ENCODE peak calls at places on chromosomes 11 and 22, in eight cellular contexts. K is A549; N is ascending aorta; X is endothelial cell; U is B cell; A is activated CD8-positive, alpha-beta T cell treated with anti-CD3 and anti-CD28 coated beads for 36 hours; I is astrocyte; Z is fibroblast of mammary gland. J is an unnamed sample.

GRCh38 chr22:31048570-31048969 is 32.5 kb upstream of the SMTN start:
- DNase-seq in U (no peak), N (no peak), Z (no peak), K (no peak), A (no peak), X (no peak), I (no peak), J (no peak)

GRCh38 chr11:119729581-119730346 is 764 bp upstream of the NECTIN1 start:
- DNase-seq in I (peak), K (peak), A (peak), Z (peak), U (no peak), X (no peak), N (peak), J (peak)

GRCh38 chr11:78560826-78561484 is 13.7 kb downstream of the NARS2 start:
- DNase-seq in U (no peak), I (no peak), K (no peak), A (no peak), X (peak), Z (peak), N (no peak), J (no peak)

GRCh38 chr11:78451371-78452150 is 33.9 kb upstream of the GAB2 start:
- DNase-seq in I (no peak), A (no peak), U (no peak), K (no peak), N (no peak), X (no peak), Z (no peak), J (no peak)

GRCh38 chr11:86115542-86116385 is 46.9 kb upstream of the PICALM start:
- DNase-seq in K (peak), U (no peak), X (no peak), N (no peak), Z (peak), A (no peak), I (peak), J (no peak)

GRCh38 chr22:34972498-34972897 is 93.5 kb upstream of the ISX start:
- DNase-seq in U (no peak), Z (no peak), A (no peak), N (no peak), I (no peak), X (no peak), K (no peak), J (no peak)

GRCh38 chr22:24304067-24304675 is 33.5 kb downstream of the SPECC1L start:
- DNase-seq in A (no peak), N (no peak), Z (no peak), I (no peak), K (no peak), X (no peak), U (no peak), J (no peak)

GRCh38 chr11:45262900-45263299 is 23.2 kb downstream of the SYT13 start:
- DNase-seq in K (no peak), I (no peak), U (no peak), Z (no peak), A (no peak), N (no peak), X (no peak), J (no peak)

GRCh38 chr22:31089101-31090100 is 8.3 kb downstream of the SMTN start:
- DNase-seq in A (peak), U (peak), X (peak), N (peak), I (no peak), K (no peak), Z (peak), J (peak)

GRCh38 chr11:126487711-126488110 is 132.2 kb downstream of the ST3GAL4 start:
- DNase-seq in N (no peak), U (no peak), I (no peak), A (no peak), K (no peak), Z (no peak), X (no peak), J (no peak)

GRCh38 chr11:71281901-71282300 is 29.5 kb upstream of the SHANK2 start:
- DNase-seq in I (no peak), Z (no peak), K (no peak), A (no peak), X (no peak), U (no peak), N (peak), J (no peak)

GRCh38 chr11:4539603-4540219 is 5.3 kb upstream of the OR52M1 start:
- DNase-seq in A (peak), K (peak), U (peak), X (peak), N (no peak), Z (peak), I (no peak), J (peak)

GRCh38 chr11:111531156-111531555 is 9.4 kb upstream of the LAYN start:
- DNase-seq in N (no peak), K (no peak), U (no peak), X (no peak), A (no peak), Z (peak), I (no peak), J (no peak)

GRCh38 chr22:29359469-29359868 is 28.9 kb downstream of the AP1B1 start:
- DNase-seq in Z (peak), N (no peak), K (peak), U (no peak), A (no peak), X (peak), I (peak), J (no peak)

GRCh38 chr22:26666035-26666338 is 8.6 kb downstream of the MIAT start:
- DNase-seq in A (no peak), N (no peak), Z (peak), U (no peak), X (no peak), I (peak), K (no peak), J (no peak)

GRCh38 chr22:36177160-36177559 is 16.6 kb upstream of the APOL3 start:
- DNase-seq in X (no peak), N (no peak), Z (no peak), U (no peak), K (no peak), I (no peak), A (no peak), J (no peak)

GRCh38 chr22:45831394-45831793 is 145.6 kb downstream of the WNT7B start:
- DNase-seq in Z (peak), X (no peak), K (no peak), U (no peak), N (no peak), A (no peak), I (peak), J (no peak)

GRCh38 chr22:46054091-46054877 is 77.3 kb upstream of the WNT7B start:
- DNase-seq in U (peak), X (no peak), Z (peak), I (peak), A (peak), N (peak), K (no peak), J (peak)

GRCh38 chr11:20668844-20669832 is at the start of gene NELL1:
- DNase-seq in N (no peak), U (peak), Z (no peak), I (no peak), A (no peak), X (peak), K (no peak), J (peak)

GRCh38 chr11:72227316-72228228 is 3.0 kb downstream of the INPPL1 start:
- DNase-seq in U (no peak), I (peak), Z (peak), X (no peak), N (peak), K (no peak), A (no peak), J (peak)

GRCh38 chr11:58578635-58579191 is at the start of gene ZFP91:
- DNase-seq in K (peak), N (peak), Z (peak), U (peak), I (peak), X (peak), A (peak), J (peak)

GRCh38 chr11:58578136-58578634 is 678 bp upstream of the ZFP91 start:
- DNase-seq in U (peak), I (peak), X (peak), K (peak), A (peak), N (peak), Z (peak), J (peak)

GRCh38 chr11:58575377-58576020 is at the start of gene LPXN:
- DNase-seq in A (peak), Z (peak), I (peak), U (peak), X (no peak), N (no peak), K (no peak), J (peak)

GRCh38 chr11:58577441-58578135 is 1.3 kb upstream of the ZFP91 start:
- DNase-seq in I (peak), K (no peak), U (peak), Z (peak), N (peak), X (peak), A (peak), J (peak)

GRCh38 chr11:58576792-58577440 is 1.3 kb upstream of the LPXN start:
- DNase-seq in A (peak), I (peak), K (no peak), X (no peak), U (no peak), Z (peak), N (no peak), J (no peak)
- TF ChIP-seq CTCF in A (peak), I (peak), K (peak), X (no peak), U (peak), Z (peak), N (peak), J (peak)

DNA sequence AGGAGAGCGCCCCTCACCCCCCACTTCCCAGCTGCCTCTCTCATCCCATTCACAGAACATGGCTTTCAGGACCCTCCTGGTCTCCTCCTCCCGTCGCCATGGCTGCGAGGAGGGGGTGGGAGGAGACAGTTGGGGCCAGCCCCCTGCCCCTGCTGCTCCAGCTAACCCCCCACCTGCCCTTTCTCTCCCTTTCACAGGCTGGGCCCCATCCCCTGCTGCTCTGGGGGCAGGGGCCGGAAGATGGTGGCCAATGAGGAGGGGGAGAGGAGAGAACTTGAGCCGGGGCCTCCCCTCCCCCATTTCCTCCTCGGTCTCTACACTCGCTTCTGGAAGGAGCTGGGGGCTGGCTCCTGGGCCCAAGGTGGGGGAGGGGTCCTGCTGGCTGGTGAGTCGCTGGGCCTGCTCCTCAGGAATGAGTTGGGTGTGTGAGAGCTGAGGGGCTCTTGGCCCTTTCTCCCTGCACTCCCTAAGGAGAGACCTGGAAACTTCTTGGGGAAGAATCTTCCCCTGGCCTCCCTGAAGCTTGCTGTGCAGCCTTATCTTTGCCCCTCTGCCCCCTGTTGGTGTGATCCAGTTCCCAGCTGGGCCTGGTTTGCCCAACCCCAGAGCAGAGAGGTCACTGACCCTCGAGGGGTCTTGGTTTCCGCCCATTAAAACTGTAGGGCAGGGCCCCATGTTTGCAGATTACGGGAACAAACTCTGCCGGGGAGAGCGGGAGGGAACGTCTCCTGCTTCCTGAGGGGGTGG is 10.2 kb downstream of the YPEL4 start:
- DNase-seq in I (peak), K (no peak), N (no peak), X (peak), A (peak), U (no peak), Z (peak), J (peak)
- TF ChIP-seq CTCF in I (no peak), K (no peak), N (no peak), X (peak), A (no peak), U (no peak), Z (no peak), J (no peak)

DNA sequence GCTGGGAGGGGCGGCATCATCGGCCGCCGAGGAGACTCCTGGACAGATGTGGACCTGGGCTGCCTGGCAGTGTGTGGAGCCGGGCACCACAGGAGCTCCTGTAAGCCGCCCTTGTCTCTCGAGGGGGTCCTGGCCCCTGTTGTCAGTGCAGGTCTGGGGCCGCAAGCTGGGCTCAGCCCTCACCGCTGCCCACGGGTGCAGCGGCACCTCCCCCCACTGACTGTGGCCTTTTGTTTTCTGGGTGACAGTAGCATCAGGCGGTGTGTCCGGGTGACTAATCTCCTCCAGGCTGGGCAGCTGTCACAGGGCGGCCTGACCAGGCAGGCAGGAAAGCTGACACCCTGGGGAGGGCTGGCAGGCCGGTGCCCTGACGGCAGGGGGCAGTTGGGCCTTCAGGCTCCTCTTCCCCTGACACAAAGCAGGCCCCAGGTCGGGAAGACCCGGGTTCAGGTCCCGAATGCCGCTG is 16.2 kb downstream of the DGKZ start:
- DNase-seq in X (no peak), U (no peak), K (no peak), I (peak), Z (peak), N (no peak), A (no peak), J (no peak)
- TF ChIP-seq CTCF in X (no peak), U (no peak), K (no peak), I (peak), Z (no peak), N (no peak), A (no peak), J (no peak)

DNA sequence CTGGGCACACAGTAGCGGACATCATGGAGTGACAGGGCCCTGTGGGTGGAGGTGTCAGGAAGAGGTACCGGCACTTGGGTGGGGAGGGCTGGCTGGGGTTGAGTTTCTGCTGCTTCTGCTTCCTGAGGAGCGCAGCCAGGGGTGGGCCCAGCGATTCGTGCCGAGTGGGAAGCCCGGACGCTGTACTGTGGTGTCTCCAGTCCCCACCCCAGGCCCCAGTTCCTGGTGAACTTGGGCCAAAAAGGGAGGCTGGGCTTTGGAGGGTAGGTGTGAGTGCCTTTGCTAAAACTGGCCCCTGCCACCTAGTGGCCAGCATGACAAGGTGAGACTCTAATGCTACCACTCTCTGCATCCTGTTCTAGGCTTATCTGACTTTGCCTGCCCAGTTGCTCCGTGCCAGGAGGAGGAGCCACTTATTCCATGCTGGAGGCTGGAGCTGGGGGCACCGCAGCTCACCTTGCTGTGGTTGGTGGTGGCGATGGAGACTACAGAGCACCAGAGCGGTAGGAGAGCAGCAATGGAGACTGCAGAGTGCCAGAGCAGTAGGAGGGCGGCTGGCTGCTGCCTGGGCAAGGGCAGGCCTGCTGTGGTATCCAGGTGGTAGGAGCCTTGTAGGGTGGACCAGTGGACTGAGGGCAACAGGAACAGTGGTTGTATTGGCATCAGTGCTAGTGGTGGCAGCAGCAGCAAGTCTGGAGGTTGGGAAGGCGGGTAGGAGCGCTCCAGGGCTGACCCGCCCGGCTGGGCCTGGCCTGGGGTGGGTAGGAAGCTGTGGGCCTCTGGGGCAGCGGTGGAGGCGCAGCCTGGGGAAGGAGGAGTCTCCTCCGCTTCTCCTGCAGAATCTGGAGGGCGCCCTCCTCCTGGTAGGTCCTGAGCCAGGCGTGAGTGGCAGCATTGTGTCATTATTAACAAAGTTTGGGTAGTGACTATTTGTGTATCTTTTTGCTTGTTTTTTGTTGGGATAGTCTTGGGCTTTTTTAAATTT is 2.2 kb upstream of the RFPL2 start:
- DNase-seq in I (no peak), N (no peak), X (peak), A (peak), K (peak), U (peak), Z (peak), J (peak)
- TF ChIP-seq CTCF in I (peak), N (peak), X (peak), A (peak), K (peak), U (peak), Z (peak), J (peak)

GRCh38 chr11:114026355-114026754 is 33.2 kb upstream of the ZBTB16 start:
- DNase-seq in I (no peak), N (no peak), Z (peak), K (no peak), A (peak), U (no peak), X (no peak), J (no peak)
- TF ChIP-seq CTCF in I (no peak), N (no peak), Z (peak), K (no peak), A (peak), U (no peak), X (no peak), J (no peak)

GRCh38 chr11:61838501-61838900 is 10.4 kb downstream of the FADS2 start:
- DNase-seq in A (no peak), K (no peak), I (no peak), X (no peak), Z (no peak), N (no peak), U (no peak), J (no peak)
- TF ChIP-seq CTCF in A (no peak), K (no peak), I (no peak), X (no peak), Z (no peak), N (no peak), U (no peak), J (no peak)

DNA sequence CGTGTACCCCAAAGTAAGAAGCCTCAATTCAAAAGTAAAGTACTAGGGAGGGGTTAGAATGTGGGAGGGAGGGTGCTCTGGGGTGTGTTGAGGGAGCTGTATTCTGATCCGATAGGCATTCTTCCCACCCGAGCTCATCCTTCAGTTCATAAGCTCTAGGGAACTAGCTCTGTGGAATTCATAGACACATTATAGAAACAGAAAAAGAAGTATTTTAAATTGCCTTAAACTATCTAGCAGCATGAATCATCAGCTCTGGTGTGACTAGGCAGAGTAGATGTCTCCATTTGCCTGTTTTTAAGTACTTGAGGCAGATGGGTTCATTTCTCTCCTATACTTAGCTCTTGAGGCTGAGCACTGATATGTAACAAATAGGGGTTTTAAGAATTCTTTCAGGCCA is 7.3 kb upstream of the SGSM3 start:
- DNase-seq in U (no peak), I (peak), A (no peak), K (no peak), Z (peak), N (no peak), X (no peak), J (no peak)
- TF ChIP-seq CTCF in U (no peak), I (no peak), A (no peak), K (no peak), Z (no peak), N (no peak), X (no peak), J (no peak)

GRCh38 chr22:20551805-20552449 is 44.5 kb downstream of the MED15 start:
- DNase-seq in Z (no peak), X (no peak), U (no peak), A (peak), I (no peak), K (no peak), N (peak), J (no peak)
- TF ChIP-seq CTCF in Z (peak), X (no peak), U (no peak), A (peak), I (peak), K (no peak), N (peak), J (no peak)

DNA sequence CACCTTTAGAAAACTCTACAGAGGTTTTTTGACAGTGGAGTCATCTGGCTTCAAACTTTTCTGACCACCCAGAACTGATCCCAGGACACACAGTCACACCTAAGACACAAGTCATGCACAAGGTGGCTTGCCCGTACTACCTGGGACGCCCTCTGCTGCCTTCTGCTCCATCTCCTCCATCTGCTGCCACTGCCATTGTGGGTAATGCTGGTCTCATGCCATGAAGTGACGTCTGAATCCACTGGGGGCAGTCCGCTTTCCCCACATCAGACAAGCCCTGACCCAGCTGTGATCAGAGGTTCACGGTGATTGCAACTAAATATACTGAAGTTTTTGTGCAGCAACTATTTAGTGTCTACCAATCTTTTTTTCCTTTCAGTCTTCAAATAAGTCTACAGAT is 5.4 kb upstream of the NDUFS8 start:
- DNase-seq in Z (no peak), U (no peak), K (no peak), A (peak), X (no peak), N (no peak), I (no peak), J (no peak)
- TF ChIP-seq CTCF in Z (no peak), U (no peak), K (no peak), A (no peak), X (peak), N (no peak), I (no peak), J (peak)

DNA sequence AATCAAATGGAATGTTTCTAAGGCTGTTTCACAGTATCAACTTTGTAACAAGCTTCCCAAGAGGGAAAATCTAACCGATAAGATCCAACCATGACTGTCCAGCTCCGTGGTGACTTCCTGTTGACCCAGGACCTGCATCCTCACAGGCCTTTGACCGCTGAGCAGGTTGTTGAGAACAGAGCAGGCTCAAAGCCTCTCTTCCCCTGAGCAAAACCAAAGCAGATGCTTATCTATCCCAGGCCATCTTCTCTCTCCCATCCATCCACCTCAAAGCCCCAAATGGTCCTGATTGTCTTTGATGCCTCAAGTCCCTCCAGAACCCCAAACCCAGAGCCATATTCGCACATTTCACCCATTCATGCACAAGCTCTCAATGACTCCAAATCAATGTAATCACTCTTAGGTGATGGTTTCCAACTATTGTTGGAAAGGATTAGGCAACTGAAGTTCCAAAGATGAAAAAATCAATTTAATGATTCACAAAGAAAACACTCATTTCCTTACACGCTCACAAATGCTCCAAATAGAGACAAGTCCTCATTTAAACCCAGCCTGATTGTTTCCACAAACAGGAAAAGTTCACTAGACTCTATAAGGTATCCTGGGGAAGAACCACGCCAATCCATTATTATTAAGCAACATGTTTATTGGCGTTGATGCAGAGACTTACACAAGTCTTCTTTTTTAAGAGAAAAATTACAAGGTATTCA is 48.7 kb downstream of the C11orf58 start:
- DNase-seq in K (no peak), I (peak), X (no peak), U (no peak), Z (peak), A (no peak), N (no peak), J (no peak)
- TF ChIP-seq CTCF in K (no peak), I (no peak), X (no peak), U (no peak), Z (no peak), A (no peak), N (no peak), J (no peak)

J was measured in GM13977.